ENCODE peak calls at places on chromosomes 7 and 10, in eight cellular contexts. V, E, S, W, A, R, N and I are unnamed samples.

GRCh38 chr10:27696466-27696865 is 49.2 kb downstream of the MKX start:
- DNase-seq in A (no peak), V (no peak), R (no peak), N (no peak), S (no peak), W (no peak), E (no peak), I (no peak)

GRCh38 chr7:12731214-12731656 is 43.8 kb downstream of the ARL4A start:
- DNase-seq in S (no peak), V (peak), N (peak), W (no peak), R (peak), E (no peak), A (peak), I (peak)

GRCh38 chr10:127990846-127991542 is 84.1 kb downstream of the PTPRE start:
- DNase-seq in W (no peak), R (peak), E (peak), A (peak), S (no peak), N (peak), V (peak), I (no peak)

GRCh38 chr10:15293862-15294835 is 76.9 kb downstream of the FAM171A1 start:
- DNase-seq in W (no peak), R (peak), S (no peak), E (no peak), A (peak), V (no peak), N (peak), I (peak)

GRCh38 chr7:3029138-3029537 is 14.5 kb downstream of the CARD11 start:
- DNase-seq in W (no peak), S (no peak), E (no peak), N (no peak), V (no peak), R (no peak), A (no peak), I (no peak)

GRCh38 chr10:79313320-79313719 is 33.9 kb upstream of the PPIF start:
- DNase-seq in W (no peak), V (no peak), E (no peak), R (no peak), N (no peak), S (no peak), A (no peak), I (no peak)

GRCh38 chr10:129958686-129959543 is 5.2 kb downstream of the EBF3 start:
- DNase-seq in R (no peak), S (no peak), E (no peak), W (no peak), N (peak), A (no peak), V (no peak), I (no peak)

GRCh38 chr10:91511549-91512330 is 101.6 kb downstream of the HECTD2 start:
- DNase-seq in W (no peak), E (peak), V (no peak), N (peak), A (peak), R (peak), S (no peak), I (no peak)

GRCh38 chr10:118568327-118568848 is 27.1 kb downstream of the PRLHR start:
- DNase-seq in R (peak), A (peak), E (peak), W (peak), V (peak), N (peak), S (peak), I (peak)

GRCh38 chr10:21493841-21494220 is 31.7 kb downstream of the SKIDA1 start:
- DNase-seq in A (no peak), R (no peak), S (no peak), W (no peak), E (no peak), V (no peak), N (no peak), I (peak)